ENCODE peak calls at places on chromosomes 4 and X, in eight cellular contexts. G is substantia nigra; S is foreskin fibroblast; Z is glutamatergic neuron; A is amygdala; D is cardiac septum; J is activated CD4-positive, alpha-beta T cell treated with anti-CD3 and anti-CD28 coated beads for 24 hours; M is small intestine. V is an unnamed sample.

GRCh38 chrX:3136161-3136961 is 95.1 kb downstream of the ARSF start:
- DNase-seq in M (no peak), A (no peak), D (no peak), G (no peak), J (no peak), S (no peak), Z (no peak), V (no peak)

GRCh38 chr4:155805016-155805415 is 46.2 kb downstream of the GUCY1B1 start:
- DNase-seq in M (no peak), G (no peak), A (no peak), J (no peak), Z (no peak), D (no peak), S (peak), V (no peak)

GRCh38 chrX:122943918-122944317 is 240.2 kb upstream of the GRIA3 start:
- DNase-seq in J (no peak), M (no peak), A (no peak), G (no peak), D (no peak), Z (no peak), S (peak), V (no peak)

GRCh38 chrX:102548231-102548630 is 31.7 kb upstream of the TMSB15A start:
- DNase-seq in D (no peak), S (no peak), J (no peak), A (no peak), Z (no peak), G (no peak), M (no peak), V (no peak)

GRCh38 chr4:188911707-188912106 is 772.5 kb downstream of the TRIML1 start:
- DNase-seq in S (no peak), D (no peak), G (no peak), Z (no peak), M (no peak), A (no peak), J (no peak), V (no peak)

GRCh38 chr4:156970501-156971167 is 965 bp downstream of the PDGFC start:
- DNase-seq in S (peak), G (peak), Z (peak), M (peak), D (peak), A (peak), J (no peak), V (peak)

GRCh38 chrX:123217077-123217476 is 33.0 kb downstream of the GRIA3 start:
- DNase-seq in M (no peak), S (peak), D (no peak), G (no peak), A (no peak), J (no peak), Z (no peak), V (peak)

GRCh38 chr4:13527983-13528822 is 16.1 kb downstream of the NKX3-2 start:
- DNase-seq in G (no peak), S (peak), J (no peak), M (no peak), Z (no peak), A (no peak), D (no peak), V (peak)

GRCh38 chr4:41221850-41222249 is 7.5 kb upstream of the APBB2 start:
- DNase-seq in J (no peak), Z (no peak), G (no peak), A (no peak), M (no peak), S (no peak), D (no peak), V (no peak)

GRCh38 chr4:98568896-98569663 is 89.3 kb downstream of the TSPAN5 start:
- DNase-seq in A (no peak), G (no peak), Z (no peak), S (peak), M (no peak), J (no peak), D (no peak), V (no peak)

GRCh38 chr4:79074040-79074439 is 134.8 kb upstream of the PAQR3 start:
- DNase-seq in M (no peak), G (no peak), A (no peak), J (no peak), D (no peak), S (no peak), Z (no peak), V (no peak)

GRCh38 chr4:46594658-46595057 is 204.7 kb upstream of the GABRA2 start:
- DNase-seq in G (no peak), D (no peak), M (no peak), S (no peak), A (no peak), Z (no peak), J (no peak), V (no peak)

GRCh38 chrX:40243699-40244098 is 145.9 kb upstream of the BCOR start:
- DNase-seq in Z (no peak), G (no peak), S (peak), J (no peak), D (no peak), A (no peak), M (no peak), V (no peak)

GRCh38 chrX:1481636-1482529 is 29.2 kb upstream of the ASMTL start:
- DNase-seq in Z (peak), J (peak), M (peak), S (peak), D (peak), G (no peak), A (no peak), V (peak)

GRCh38 chr4:93646225-93646930 is 182.2 kb upstream of the ATOH1 start:
- DNase-seq in G (no peak), S (peak), Z (no peak), M (peak), J (no peak), D (no peak), A (no peak), V (no peak)

GRCh38 chrX:39576081-39576701 is 521.6 kb downstream of the BCOR start:
- DNase-seq in Z (peak), A (no peak), J (no peak), G (peak), D (no peak), S (no peak), M (no peak), V (no peak)

GRCh38 chrX:149909324-149910177 is 19.8 kb upstream of the HSFX4 start:
- DNase-seq in G (no peak), A (no peak), S (no peak), D (no peak), M (no peak), Z (no peak), J (no peak), V (no peak)

GRCh38 chr4:7985891-7986441 is 46.3 kb upstream of the AFAP1 start:
- DNase-seq in J (no peak), G (no peak), A (no peak), D (no peak), S (peak), M (peak), Z (no peak), V (peak)

GRCh38 chr4:98617358-98618047 is 40.9 kb downstream of the TSPAN5 start:
- DNase-seq in G (no peak), S (no peak), A (no peak), Z (no peak), D (no peak), M (no peak), J (no peak), V (no peak)

GRCh38 chr4:954211-955020 is 19.0 kb downstream of the DGKQ start:
- DNase-seq in M (no peak), J (no peak), G (no peak), S (no peak), D (no peak), A (no peak), Z (no peak), V (no peak)

GRCh38 chr4:181219783-181220416 is 1023.3 kb upstream of the TENM3 start:
- DNase-seq in G (no peak), Z (no peak), M (no peak), S (no peak), A (no peak), D (no peak), J (no peak), V (no peak)

GRCh38 chr4:143538979-143539669 is 25.6 kb downstream of the SMARCA5 start:
- DNase-seq in M (no peak), D (no peak), A (no peak), S (no peak), G (no peak), Z (no peak), J (no peak), V (no peak)

GRCh38 chrX:82370978-82371646 is 1137.0 kb upstream of the POU3F4 start:
- DNase-seq in S (no peak), M (no peak), A (no peak), D (no peak), Z (no peak), J (no peak), G (no peak), V (no peak)

GRCh38 chrX:65607070-65607742 is 60.2 kb upstream of the MSN start:
- DNase-seq in M (no peak), D (no peak), A (no peak), J (no peak), S (peak), G (no peak), Z (no peak), V (no peak)

GRCh38 chrX:49191033-49191871 is 5.1 kb upstream of the PRICKLE3 start:
- DNase-seq in A (peak), Z (peak), G (peak), S (peak), D (peak), J (peak), M (peak), V (peak)

GRCh38 chr4:22482250-22483127 is 33.4 kb downstream of the ADGRA3 start:
- DNase-seq in D (no peak), J (no peak), Z (peak), A (no peak), S (no peak), G (no peak), M (no peak), V (no peak)

GRCh38 chrX:110145854-110146253 is 142.9 kb downstream of the TMEM164 start:
- DNase-seq in M (peak), D (no peak), A (no peak), S (peak), Z (peak), J (no peak), G (no peak), V (peak)

GRCh38 chr4:98996056-98996941 is 778 bp downstream of the METAP1 start:
- DNase-seq in M (peak), S (peak), A (peak), Z (no peak), J (peak), G (no peak), D (no peak), V (peak)

GRCh38 chrX:49268702-49269009 is 937 bp upstream of the PPP1R3F start:
- DNase-seq in M (no peak), A (no peak), J (no peak), D (no peak), Z (no peak), S (peak), G (no peak), V (no peak)